ENCODE peak calls at places on chromosomes 2 and 18, in four cellular contexts. One of them, this sample, is unnamed.

GRCh38 chr2:187654535-187654934 is 100.3 kb upstream of the TFPI start:
- DNase-seq in NCI-H2029: peak; percentile 70
- DNase-seq in A172: no peak
- DNase-seq in anterior cingulate cortex: no peak
- DNase-seq in this sample: no peak

GRCh38 chr2:221997100-221997499 is 301.7 kb downstream of the PAX3 start:
- DNase-seq in NCI-H2029: no peak
- DNase-seq in A172: peak; percentile 99
- DNase-seq in anterior cingulate cortex: no peak
- DNase-seq in this sample: no peak

GRCh38 chr2:88329815-88330603 is 122.5 kb downstream of the FOXI3 start:
- DNase-seq in anterior cingulate cortex: no peak
- DNase-seq in NCI-H2029: peak; percentile 87
- DNase-seq in A172: peak; percentile 61
- DNase-seq in this sample: no peak

GRCh38 chr2:28300489-28300888 is 92.2 kb upstream of the FOSL2 start:
- DNase-seq in NCI-H2029: no peak
- DNase-seq in A172: no peak
- DNase-seq in anterior cingulate cortex: no peak
- DNase-seq in this sample: peak; percentile 54

GRCh38 chr2:180999274-180999964 is 19.0 kb downstream of the UBE2E3 start:
- DNase-seq in A172: no peak
- DNase-seq in NCI-H2029: no peak
- DNase-seq in anterior cingulate cortex: no peak
- DNase-seq in this sample: no peak

GRCh38 chr18:22347624-22348511 is 69.8 kb downstream of the CTAGE1 start:
- DNase-seq in anterior cingulate cortex: no peak
- DNase-seq in A172: no peak
- DNase-seq in NCI-H2029: no peak
- DNase-seq in this sample: no peak

GRCh38 chr2:164009801-164010337 is 274.1 kb upstream of the FIGN start:
- DNase-seq in A172: no peak
- DNase-seq in NCI-H2029: no peak
- DNase-seq in anterior cingulate cortex: no peak
- DNase-seq in this sample: no peak

GRCh38 chr2:127857494-127857818 is 499 bp downstream of the POLR2D start:
- DNase-seq in A172: peak; percentile 31
- DNase-seq in NCI-H2029: peak; percentile 10
- DNase-seq in anterior cingulate cortex: no peak
- DNase-seq in this sample: no peak

GRCh38 chr2:174654429-174654941 is 56.9 kb upstream of the WIPF1 start:
- DNase-seq in NCI-H2029: no peak
- DNase-seq in A172: no peak
- DNase-seq in anterior cingulate cortex: no peak
- DNase-seq in this sample: no peak

GRCh38 chr2:33432871-33433270 is 43.6 kb upstream of the RASGRP3 start:
- DNase-seq in NCI-H2029: no peak
- DNase-seq in A172: no peak
- DNase-seq in anterior cingulate cortex: no peak
- DNase-seq in this sample: no peak

GRCh38 chr2:20288941-20289340 is 61.7 kb downstream of the PUM2 start:
- DNase-seq in A172: peak; percentile 57
- DNase-seq in NCI-H2029: no peak
- DNase-seq in anterior cingulate cortex: no peak
- DNase-seq in this sample: peak; percentile 11

GRCh38 chr18:79275992-79276391 is 119.7 kb upstream of the NFATC1 start:
- DNase-seq in A172: no peak
- DNase-seq in NCI-H2029: no peak
- DNase-seq in anterior cingulate cortex: no peak
- DNase-seq in this sample: no peak

GRCh38 chr18:5900249-5900648 is 4.9 kb upstream of the TMEM200C start:
- DNase-seq in NCI-H2029: no peak
- DNase-seq in anterior cingulate cortex: no peak
- DNase-seq in A172: peak; percentile 19
- DNase-seq in this sample: no peak

GRCh38 chr2:161415041-161415440 is 1.1 kb upstream of the TBR1 start:
- DNase-seq in A172: no peak
- DNase-seq in anterior cingulate cortex: no peak
- DNase-seq in NCI-H2029: no peak
- DNase-seq in this sample: no peak

GRCh38 chr18:61496374-61496773 is 163.1 kb downstream of the CDH20 start:
- DNase-seq in NCI-H2029: no peak
- DNase-seq in anterior cingulate cortex: no peak
- DNase-seq in A172: no peak
- DNase-seq in this sample: no peak

GRCh38 chr2:20125616-20126015 is 74.2 kb upstream of the LAPTM4A start:
- DNase-seq in anterior cingulate cortex: no peak
- DNase-seq in A172: no peak
- DNase-seq in NCI-H2029: no peak
- DNase-seq in this sample: no peak

GRCh38 chr2:203451011-203451410 is 84.1 kb downstream of the RAPH1 start:
- DNase-seq in A172: peak; percentile 35
- DNase-seq in anterior cingulate cortex: no peak
- DNase-seq in NCI-H2029: no peak
- DNase-seq in this sample: no peak

GRCh38 chr2:124798551-124798950 is 773.5 kb downstream of the CNTNAP5 start:
- DNase-seq in A172: no peak
- DNase-seq in NCI-H2029: no peak
- DNase-seq in anterior cingulate cortex: no peak
- DNase-seq in this sample: no peak

GRCh38 chr2:241069821-241070281 is 32.2 kb downstream of the MTERF4 start:
- DNase-seq in A172: no peak
- DNase-seq in NCI-H2029: no peak
- DNase-seq in anterior cingulate cortex: no peak
- DNase-seq in this sample: no peak

GRCh38 chr2:132267372-132267771 is 105.6 kb upstream of the ANKRD30BL start:
- DNase-seq in A172: no peak
- DNase-seq in NCI-H2029: no peak
- DNase-seq in anterior cingulate cortex: no peak
- DNase-seq in this sample: no peak

GRCh38 chr2:241763551-241764271 is 12.9 kb upstream of the GAL3ST2 start:
- DNase-seq in NCI-H2029: no peak
- DNase-seq in anterior cingulate cortex: no peak
- DNase-seq in A172: no peak
- DNase-seq in this sample: no peak

GRCh38 chr2:167404896-167405295 is 516.6 kb downstream of the XIRP2 start:
- DNase-seq in A172: peak; percentile 72
- DNase-seq in anterior cingulate cortex: no peak
- DNase-seq in NCI-H2029: no peak
- DNase-seq in this sample: no peak

GRCh38 chr2:231132126-231132525 is 7.3 kb upstream of the HTR2B start:
- DNase-seq in NCI-H2029: no peak
- DNase-seq in anterior cingulate cortex: no peak
- DNase-seq in A172: peak; percentile 67
- DNase-seq in this sample: no peak

GRCh38 chr2:240902615-240903041 is 3.5 kb upstream of the CROCC2 start:
- DNase-seq in anterior cingulate cortex: no peak
- DNase-seq in NCI-H2029: no peak
- DNase-seq in A172: no peak
- DNase-seq in this sample: no peak

GRCh38 chr2:112879491-112880041 is 31.4 kb upstream of the IL37 start:
- DNase-seq in anterior cingulate cortex: no peak
- DNase-seq in A172: no peak
- DNase-seq in NCI-H2029: no peak
- DNase-seq in this sample: no peak

GRCh38 chr18:46343456-46343855 is 239.3 kb downstream of the HAUS1 start:
- DNase-seq in anterior cingulate cortex: no peak
- DNase-seq in NCI-H2029: no peak
- DNase-seq in A172: no peak
- DNase-seq in this sample: no peak

GRCh38 chr18:13236411-13236810 is 17.9 kb downstream of the LDLRAD4 start:
- DNase-seq in anterior cingulate cortex: no peak
- DNase-seq in NCI-H2029: no peak
- DNase-seq in A172: no peak
- DNase-seq in this sample: no peak

GRCh38 chr2:2547911-2548310 is 216.8 kb upstream of the MYT1L start:
- DNase-seq in anterior cingulate cortex: no peak
- DNase-seq in A172: no peak
- DNase-seq in NCI-H2029: no peak
- DNase-seq in this sample: no peak

This sample was measured in AG09319.